ENCODE peak calls at places on chromosomes 13 and 19, in five cellular contexts. One of them, this sample, is unnamed.

GRCh38 chr13:82654851-82655517 is 1227.3 kb downstream of the SLITRK1 start:
- DNase-seq in astrocyte of the spinal cord: peak
- DNase-seq in BJ: peak
- DNase-seq in B cell: no peak
- DNase-seq in colonic mucosa: peak
- DNase-seq in this sample: peak

GRCh38 chr19:5623397-5624153 is 692 bp downstream of the SAFB start:
- DNase-seq in astrocyte of the spinal cord: no peak
- DNase-seq in BJ: no peak
- DNase-seq in B cell: no peak
- DNase-seq in colonic mucosa: peak
- DNase-seq in this sample: no peak

GRCh38 chr19:51587264-51588191 is 16.4 kb downstream of the ZNF175 start:
- DNase-seq in astrocyte of the spinal cord: no peak
- DNase-seq in BJ: no peak
- DNase-seq in B cell: no peak
- DNase-seq in colonic mucosa: no peak
- DNase-seq in this sample: no peak

GRCh38 chr19:1992759-1993260 is 22.7 kb downstream of the BTBD2 start:
- DNase-seq in astrocyte of the spinal cord: no peak
- DNase-seq in BJ: no peak
- DNase-seq in B cell: no peak
- DNase-seq in colonic mucosa: peak
- DNase-seq in this sample: no peak

GRCh38 chr19:15615526-15615925 is 508 bp downstream of the CYP4F8 start:
- DNase-seq in astrocyte of the spinal cord: no peak
- DNase-seq in BJ: no peak
- DNase-seq in B cell: no peak
- DNase-seq in colonic mucosa: no peak
- DNase-seq in this sample: no peak

GRCh38 chr19:55068803-55069136 is 5.8 kb upstream of the RDH13 start:
- DNase-seq in astrocyte of the spinal cord: no peak
- DNase-seq in BJ: no peak
- DNase-seq in B cell: no peak
- DNase-seq in colonic mucosa: no peak
- DNase-seq in this sample: no peak

GRCh38 chr13:113509989-113510388 is 19.5 kb upstream of the DCUN1D2 start:
- DNase-seq in astrocyte of the spinal cord: no peak
- DNase-seq in BJ: no peak
- DNase-seq in B cell: no peak
- DNase-seq in colonic mucosa: no peak
- DNase-seq in this sample: no peak

GRCh38 chr13:55029280-55029679 is 2000.7 kb downstream of the OLFM4 start:
- DNase-seq in astrocyte of the spinal cord: no peak
- DNase-seq in BJ: no peak
- DNase-seq in B cell: no peak
- DNase-seq in colonic mucosa: no peak
- DNase-seq in this sample: no peak

GRCh38 chr13:110245421-110245899 is 61.5 kb downstream of the COL4A1 start:
- DNase-seq in astrocyte of the spinal cord: peak
- DNase-seq in BJ: no peak
- DNase-seq in B cell: no peak
- DNase-seq in colonic mucosa: peak
- DNase-seq in this sample: peak

GRCh38 chr19:46000497-46001246 is 5.4 kb downstream of the CCDC61 start:
- DNase-seq in astrocyte of the spinal cord: no peak
- DNase-seq in BJ: no peak
- DNase-seq in B cell: peak
- DNase-seq in colonic mucosa: peak
- DNase-seq in this sample: no peak

GRCh38 chr13:27666951-27667350 is 45.3 kb downstream of the POLR1D start:
- DNase-seq in astrocyte of the spinal cord: no peak
- DNase-seq in BJ: no peak
- DNase-seq in B cell: no peak
- DNase-seq in colonic mucosa: no peak
- DNase-seq in this sample: no peak

GRCh38 chr19:4054471-4055208 is 12.1 kb downstream of the ZBTB7A start:
- DNase-seq in astrocyte of the spinal cord: no peak
- DNase-seq in BJ: no peak
- DNase-seq in B cell: no peak
- DNase-seq in colonic mucosa: peak
- DNase-seq in this sample: no peak

GRCh38 chr13:106506286-106506685 is 29.2 kb downstream of the EFNB2 start:
- DNase-seq in astrocyte of the spinal cord: no peak
- DNase-seq in BJ: no peak
- DNase-seq in B cell: no peak
- DNase-seq in colonic mucosa: no peak
- DNase-seq in this sample: no peak

GRCh38 chr19:42291437-42291815 is 10.5 kb upstream of the PRR19 start:
- DNase-seq in astrocyte of the spinal cord: no peak
- DNase-seq in BJ: no peak
- DNase-seq in B cell: no peak
- DNase-seq in colonic mucosa: peak
- DNase-seq in this sample: no peak

GRCh38 chr13:112968380-112968909 is 569 bp upstream of the MCF2L start:
- DNase-seq in astrocyte of the spinal cord: no peak
- DNase-seq in BJ: no peak
- DNase-seq in B cell: peak
- DNase-seq in colonic mucosa: peak
- DNase-seq in this sample: no peak

GRCh38 chr19:19098703-19099632 is 35.2 kb downstream of the SLC25A42 start:
- DNase-seq in astrocyte of the spinal cord: no peak
- DNase-seq in BJ: no peak
- DNase-seq in B cell: peak
- DNase-seq in colonic mucosa: no peak
- DNase-seq in this sample: no peak

GRCh38 chr13:94329277-94329676 is 150.2 kb downstream of the DCT start:
- DNase-seq in astrocyte of the spinal cord: peak
- DNase-seq in BJ: no peak
- DNase-seq in B cell: no peak
- DNase-seq in colonic mucosa: no peak
- DNase-seq in this sample: no peak

GRCh38 chr19:18832331-18833140 is 777 bp downstream of the UPF1 start:
- DNase-seq in astrocyte of the spinal cord: no peak
- DNase-seq in BJ: no peak
- DNase-seq in B cell: peak
- DNase-seq in colonic mucosa: peak
- DNase-seq in this sample: no peak

GRCh38 chr19:41218615-41219507 is at the start of gene AXL:
- DNase-seq in astrocyte of the spinal cord: peak
- DNase-seq in BJ: peak
- DNase-seq in B cell: no peak
- DNase-seq in colonic mucosa: peak
- DNase-seq in this sample: no peak

GRCh38 chr19:36488816-36489138 is 584 bp downstream of the ZNF566 start:
- DNase-seq in astrocyte of the spinal cord: peak
- DNase-seq in BJ: no peak
- DNase-seq in B cell: peak
- DNase-seq in colonic mucosa: no peak
- DNase-seq in this sample: no peak

GRCh38 chr13:103250071-103250470 is 183.9 kb upstream of the SLC10A2 start:
- DNase-seq in astrocyte of the spinal cord: no peak
- DNase-seq in BJ: no peak
- DNase-seq in B cell: no peak
- DNase-seq in colonic mucosa: no peak
- DNase-seq in this sample: no peak

GRCh38 chr19:41741244-41741554 is 14.1 kb upstream of the CEACAM6 start:
- DNase-seq in astrocyte of the spinal cord: no peak
- DNase-seq in BJ: no peak
- DNase-seq in B cell: no peak
- DNase-seq in colonic mucosa: no peak
- DNase-seq in this sample: no peak

GRCh38 chr13:28817204-28817603 is 2.9 kb upstream of the MTUS2 start:
- DNase-seq in astrocyte of the spinal cord: no peak
- DNase-seq in BJ: no peak
- DNase-seq in B cell: no peak
- DNase-seq in colonic mucosa: no peak
- DNase-seq in this sample: no peak

GRCh38 chr13:54248306-54248705 is 1219.7 kb downstream of the OLFM4 start:
- DNase-seq in astrocyte of the spinal cord: no peak
- DNase-seq in BJ: no peak
- DNase-seq in B cell: no peak
- DNase-seq in colonic mucosa: no peak
- DNase-seq in this sample: no peak

DNA sequence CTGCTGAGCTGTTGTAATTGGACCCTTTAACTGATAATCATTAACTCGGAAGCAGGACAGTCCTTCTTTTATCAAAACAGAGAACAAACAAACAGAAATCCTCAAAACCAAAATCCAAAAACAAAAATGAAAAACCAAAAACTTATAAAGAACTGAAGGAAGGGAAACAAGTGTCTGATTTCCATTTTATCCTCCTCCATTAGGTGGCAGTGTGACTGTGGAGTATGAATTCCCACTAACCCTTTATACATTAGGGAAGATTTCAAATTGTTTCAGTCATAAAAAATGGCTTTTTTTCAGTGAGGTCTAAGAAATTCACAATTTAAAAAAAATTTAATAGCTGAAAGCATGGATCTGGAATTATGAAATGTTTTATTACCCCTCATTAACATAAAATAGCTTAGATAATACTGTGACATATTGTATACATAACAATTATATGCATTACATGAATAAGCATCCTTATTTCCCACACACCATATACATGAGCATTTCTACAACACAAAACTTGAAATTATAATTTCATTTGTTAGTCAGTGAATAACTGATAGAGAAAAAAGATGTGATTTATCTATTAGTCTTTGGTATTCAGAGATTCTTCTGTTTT is 1074.3 kb upstream of the PCDH9 start:
- DNase-seq in astrocyte of the spinal cord: peak
- DNase-seq in BJ: no peak
- DNase-seq in B cell: no peak
- DNase-seq in colonic mucosa: no peak
- DNase-seq in this sample: no peak
- TF ChIP-seq CTCF in astrocyte of the spinal cord: peak
- TF ChIP-seq CTCF in BJ: no peak
- TF ChIP-seq CTCF in B cell: peak
- TF ChIP-seq CTCF in colonic mucosa: peak
- TF ChIP-seq CTCF in this sample: peak

DNA sequence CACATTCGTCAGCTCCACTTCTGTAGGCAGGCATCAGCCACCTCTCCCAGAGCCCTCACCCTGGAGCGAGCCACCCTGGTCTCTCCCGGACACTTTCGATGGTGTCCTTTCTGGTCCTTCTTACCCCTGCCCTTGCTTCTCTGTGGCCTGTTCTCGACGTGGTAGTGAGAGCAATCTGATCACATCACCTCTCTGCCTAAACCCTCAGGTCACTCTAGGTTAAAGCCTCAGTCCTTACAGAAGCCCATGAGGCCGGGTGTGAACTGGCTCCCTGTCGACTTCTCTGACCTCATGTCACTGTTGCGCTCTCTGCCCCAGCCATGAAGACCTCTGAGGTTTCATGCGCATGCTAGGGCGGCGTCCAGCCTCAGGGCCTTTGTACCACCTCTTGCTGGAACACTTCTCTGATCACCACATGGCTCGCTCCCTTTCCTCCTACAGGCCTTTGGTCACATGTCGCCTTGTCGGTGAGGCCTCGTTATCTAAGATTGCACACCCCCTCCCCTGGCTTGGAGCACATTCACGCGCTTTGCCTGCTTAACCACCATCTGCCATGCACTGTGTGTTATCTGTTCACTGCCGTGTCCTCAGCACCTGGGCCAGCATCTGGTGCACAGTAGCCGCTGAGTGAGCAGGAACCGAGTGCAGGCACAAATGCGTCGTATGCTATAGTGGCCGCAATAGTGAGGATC is 101.5 kb downstream of the DPF1 start:
- DNase-seq in astrocyte of the spinal cord: no peak
- DNase-seq in BJ: no peak
- DNase-seq in B cell: no peak
- DNase-seq in colonic mucosa: no peak
- DNase-seq in this sample: no peak
- TF ChIP-seq CTCF in astrocyte of the spinal cord: no peak
- TF ChIP-seq CTCF in BJ: no peak
- TF ChIP-seq CTCF in B cell: no peak
- TF ChIP-seq CTCF in colonic mucosa: no peak
- TF ChIP-seq CTCF in this sample: no peak

GRCh38 chr13:60213236-60213746 is 49.6 kb upstream of the DIAPH3 start:
- DNase-seq in astrocyte of the spinal cord: no peak
- DNase-seq in BJ: no peak
- DNase-seq in B cell: no peak
- DNase-seq in colonic mucosa: no peak
- DNase-seq in this sample: no peak

GRCh38 chr13:60210510-60211065 is 46.9 kb upstream of the DIAPH3 start:
- DNase-seq in astrocyte of the spinal cord: no peak
- DNase-seq in BJ: no peak
- DNase-seq in B cell: no peak
- DNase-seq in colonic mucosa: no peak
- DNase-seq in this sample: no peak

GRCh38 chr13:60214213-60215079 is 50.7 kb upstream of the DIAPH3 start:
- DNase-seq in astrocyte of the spinal cord: no peak
- DNase-seq in BJ: no peak
- DNase-seq in B cell: no peak
- DNase-seq in colonic mucosa: no peak
- DNase-seq in this sample: no peak

GRCh38 chr13:60211548-60211947 is 47.8 kb upstream of the DIAPH3 start:
- DNase-seq in astrocyte of the spinal cord: no peak
- DNase-seq in BJ: no peak
- DNase-seq in B cell: no peak
- DNase-seq in colonic mucosa: no peak
- DNase-seq in this sample: no peak
- TF ChIP-seq CTCF in astrocyte of the spinal cord: no peak
- TF ChIP-seq CTCF in BJ: no peak
- TF ChIP-seq CTCF in B cell: no peak
- TF ChIP-seq CTCF in colonic mucosa: no peak
- TF ChIP-seq CTCF in this sample: no peak

DNA sequence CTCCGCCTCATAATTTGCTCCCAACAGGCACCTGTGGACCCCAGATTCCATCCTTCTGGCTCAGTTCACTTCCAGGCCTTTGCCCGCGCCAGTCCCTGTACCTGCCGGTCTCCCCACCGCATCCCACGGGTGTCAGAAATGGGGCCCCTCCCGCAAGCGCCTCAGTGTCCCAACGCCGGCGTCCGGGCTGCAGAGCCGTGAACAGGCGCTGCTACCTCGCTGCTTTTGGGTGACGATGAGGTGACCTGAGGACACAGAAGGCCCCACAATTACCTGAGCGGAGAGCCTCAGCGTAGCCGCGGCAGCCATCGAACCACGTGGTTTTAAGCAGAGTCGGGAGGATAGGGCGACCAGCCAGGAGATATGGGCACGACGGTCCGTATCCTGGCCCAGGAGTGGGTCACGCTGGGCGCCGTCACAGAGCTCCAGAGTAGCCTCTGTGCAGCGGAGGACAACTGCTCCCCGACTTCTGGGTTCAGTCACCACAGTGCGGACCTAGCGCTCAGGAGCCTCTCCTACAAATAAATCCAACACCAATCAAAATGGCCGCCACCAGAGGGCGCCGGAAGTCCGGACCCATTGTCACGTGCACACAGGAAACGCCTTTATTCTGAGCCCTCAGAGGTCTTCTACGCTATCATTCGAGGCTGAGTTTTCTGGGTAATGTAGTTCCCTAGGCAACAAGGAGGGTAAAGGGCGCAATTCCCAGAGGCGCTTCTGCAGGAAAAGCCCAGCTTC is at the start of gene ZNF814:
- DNase-seq in astrocyte of the spinal cord: peak
- DNase-seq in BJ: peak
- DNase-seq in B cell: peak
- DNase-seq in colonic mucosa: peak
- DNase-seq in this sample: peak
- TF ChIP-seq CTCF in astrocyte of the spinal cord: peak
- TF ChIP-seq CTCF in BJ: peak
- TF ChIP-seq CTCF in B cell: peak
- TF ChIP-seq CTCF in colonic mucosa: no peak
- TF ChIP-seq CTCF in this sample: peak

This sample was measured in AG04450.